ENCODE peak calls at places on chromosomes 12 and 14, in five cellular contexts. G, L, F, W and O are unnamed samples.

GRCh38 chr12:58633479-58633878 is 286.8 kb downstream of the LRIG3 start:
- DNase-seq in G (no peak), L (no peak), F (no peak), W (no peak), O (no peak)

GRCh38 chr12:89390802-89391673 is 38.7 kb upstream of the DUSP6 start:
- DNase-seq in G (peak; percentile 28), L (no peak), F (no peak), W (no peak), O (peak; percentile 65)

GRCh38 chr14:74572829-74573360 is 39.1 kb downstream of the LTBP2 start:
- DNase-seq in G (no peak), L (no peak), F (no peak), W (no peak), O (no peak)

GRCh38 chr12:6276936-6277615 is 33.4 kb upstream of the PLEKHG6 start:
- DNase-seq in G (no peak), L (no peak), F (no peak), W (no peak), O (no peak)

GRCh38 chr12:21819678-21820077 is 45.2 kb upstream of the KCNJ8 start:
- DNase-seq in G (no peak), L (no peak), F (no peak), W (no peak), O (no peak)

GRCh38 chr12:42761601-42762350 is 172.2 kb upstream of the PRICKLE1 start:
- DNase-seq in G (no peak), L (no peak), F (no peak), W (no peak), O (no peak)

GRCh38 chr14:92470215-92470614 is 43.4 kb upstream of the RIN3 start:
- DNase-seq in G (peak; percentile 53), L (no peak), F (no peak), W (no peak), O (peak; percentile 34)

GRCh38 chr14:105635560-105635959 is 109.2 kb downstream of the TMEM121 start:
- DNase-seq in G (no peak), L (no peak), F (no peak), W (no peak), O (no peak)

GRCh38 chr14:66117600-66117999 is 368.6 kb upstream of the CCDC196 start:
- DNase-seq in G (peak; percentile 62), L (no peak), F (no peak), W (no peak), O (peak; percentile 52)

GRCh38 chr12:67077617-67078016 is 191.5 kb upstream of the CAND1 start:
- DNase-seq in G (peak; percentile 69), L (no peak), F (no peak), W (no peak), O (peak; percentile 72)

GRCh38 chr12:52964556-52965336 is 15.8 kb downstream of the KRT18 start:
- DNase-seq in G (no peak), L (no peak), F (no peak), W (no peak), O (no peak)

GRCh38 chr12:73863541-73863940 is 674.1 kb upstream of the ATXN7L3B start:
- DNase-seq in G (no peak), L (no peak), F (no peak), W (no peak), O (peak; percentile 4)